ENCODE peak calls at places on chromosomes 4 and X, in five cellular contexts. V, N, C, A and O are unnamed samples.

GRCh38 chrX:50723006-50723405 is 91.0 kb downstream of the SHROOM4 start:
- DNase-seq in V (no peak), A (no peak), C (no peak), N (no peak), O (no peak)

GRCh38 chrX:133151320-133151719 is 54.4 kb upstream of the USP26 start:
- DNase-seq in A (no peak), C (no peak), N (no peak), V (no peak), O (no peak)

GRCh38 chrX:124534530-124534929 is 188.2 kb downstream of the SH2D1A start:
- DNase-seq in A (no peak), V (no peak), C (no peak), N (no peak), O (no peak)

GRCh38 chrX:54427837-54428424 is 12.3 kb upstream of the TSR2 start:
- DNase-seq in C (no peak), V (no peak), N (no peak), A (no peak), O (no peak)

GRCh38 chr4:175373031-175373430 is 439.0 kb downstream of the GPM6A start:
- DNase-seq in C (no peak), A (no peak), N (no peak), V (no peak), O (no peak)

GRCh38 chr4:139256349-139256748 is 23.7 kb downstream of the MGARP start:
- DNase-seq in V (no peak), C (no peak), N (peak; percentile 35), A (no peak), O (no peak)

GRCh38 chr4:8319731-8320385 is 50.3 kb downstream of the HTRA3 start:
- DNase-seq in V (no peak), A (peak; percentile 74), C (no peak), N (no peak), O (no peak)

GRCh38 chr4:164383187-164384181 is 370.4 kb upstream of the SMIM31 start:
- DNase-seq in N (peak; percentile 58), C (no peak), V (no peak), A (peak; percentile 85), O (no peak)

GRCh38 chr4:63632858-63633257 is 776.4 kb downstream of the TECRL start:
- DNase-seq in C (no peak), N (no peak), V (no peak), A (no peak), O (no peak)

GRCh38 chr4:8473198-8473919 is 32.8 kb downstream of the TRMT44 start:
- DNase-seq in N (no peak), C (no peak), A (no peak), V (no peak), O (no peak)

GRCh38 chr4:76401654-76402053 is 19.3 kb downstream of the CCDC158 start:
- DNase-seq in C (no peak), V (no peak), A (no peak), N (no peak), O (no peak)

GRCh38 chrX:506341-506740 is 119.6 kb upstream of the PPP2R3B start:
- DNase-seq in C (no peak), V (no peak), N (no peak), A (no peak), O (no peak)

GRCh38 chr4:184824776-184825393 is 883 bp downstream of the ACSL1 start:
- DNase-seq in A (no peak), V (no peak), N (no peak), C (no peak), O (no peak)

GRCh38 chr4:53994382-53994781 is 70.0 kb downstream of the CHIC2 start:
- DNase-seq in A (no peak), N (no peak), C (no peak), V (no peak), O (no peak)

GRCh38 chrX:30824275-30824674 is 64.8 kb downstream of the TAB3 start:
- DNase-seq in N (no peak), A (no peak), C (no peak), V (no peak), O (no peak)

GRCh38 chrX:41145920-41146608 is 60.8 kb downstream of the USP9X start:
- DNase-seq in V (no peak), N (peak; percentile 89), A (no peak), C (no peak), O (no peak)

GRCh38 chr4:121213940-121214339 is 49.8 kb upstream of the TNIP3 start:
- DNase-seq in A (no peak), V (no peak), C (no peak), N (no peak), O (no peak)

GRCh38 chr4:104302731-104303130 is 192.0 kb downstream of the CXXC4 start:
- DNase-seq in V (no peak), N (no peak), A (no peak), C (no peak), O (no peak)

GRCh38 chr4:172772781-172773180 is 395.8 kb upstream of the GALNT7 start:
- DNase-seq in A (no peak), V (no peak), C (no peak), N (no peak), O (no peak)

GRCh38 chr4:98448923-98449322 is 187.7 kb downstream of the RAP1GDS1 start:
- DNase-seq in N (peak; percentile 28), V (no peak), C (no peak), A (no peak), O (no peak)

GRCh38 chr4:97994765-97995465 is 148.4 kb downstream of the STPG2 start:
- DNase-seq in V (no peak), A (no peak), C (no peak), N (no peak), O (no peak)

GRCh38 chr4:124713213-124713592 is 671 bp upstream of the ANKRD50 start:
- DNase-seq in A (peak; percentile 88), C (no peak), N (peak; percentile 76), V (no peak), O (no peak)

GRCh38 chr4:149708513-149709175 is 107.0 kb downstream of the IQCM start:
- DNase-seq in A (no peak), C (no peak), N (peak; percentile 21), V (no peak), O (no peak)

GRCh38 chr4:5051210-5051691 is at the start of gene STK32B:
- DNase-seq in N (peak; percentile 70), A (peak; percentile 89), V (no peak), C (no peak), O (no peak)

GRCh38 chr4:174119818-174120217 is 163.6 kb downstream of the FBXO8 start:
- DNase-seq in V (no peak), C (no peak), A (no peak), N (peak; percentile 22), O (no peak)

GRCh38 chr4:2248044-2248780 is 6.3 kb upstream of the HAUS3 start:
- DNase-seq in V (no peak), N (no peak), C (no peak), A (peak; percentile 76), O (no peak)

GRCh38 chrX:1138476-1138875 is 74.0 kb downstream of the CRLF2 start:
- DNase-seq in A (no peak), N (no peak), C (no peak), V (no peak), O (no peak)

GRCh38 chr4:89204624-89205023 is 93.3 kb downstream of the TIGD2 start:
- DNase-seq in A (no peak), V (no peak), N (no peak), C (no peak), O (no peak)

GRCh38 chr4:78829296-78829695 is 53.1 kb downstream of the BMP2K start:
- DNase-seq in N (no peak), A (no peak), V (no peak), C (no peak), O (no peak)

GRCh38 chrX:137574102-137574783 is 8.3 kb downstream of the ZIC3 start:
- DNase-seq in C (no peak), V (no peak), N (no peak), A (no peak), O (no peak)

GRCh38 chrX:2627272-2627867 is 63.7 kb upstream of the CD99 start:
- DNase-seq in N (peak; percentile 54), A (no peak), V (no peak), C (no peak), O (no peak)